ENCODE peak calls at places on chromosomes 11 and 22, in six cellular contexts. Y is HCT116, O is mammary epithelial cell, Q is psoas muscle, S is IMR-90, R is upper lobe of left lung. W is an unnamed sample.

GRCh38 chr22:30054764-30055069 is 25.5 kb upstream of the HORMAD2 start:
- DNase-seq in Y (no peak), O (no peak), Q (no peak), S (no peak), R (no peak), W (no peak)

GRCh38 chr11:130781906-130782305 is 134.4 kb downstream of the SNX19 start:
- DNase-seq in Y (no peak), O (peak), Q (peak), S (peak), R (no peak), W (no peak)

GRCh38 chr22:49959782-49960158 is 802 bp upstream of the PIM3 start:
- DNase-seq in Y (no peak), O (peak), Q (peak), S (no peak), R (no peak), W (no peak)

GRCh38 chr22:27919943-27920755 is 1.1 kb upstream of the PITPNB start:
- DNase-seq in Y (no peak), O (peak), Q (peak), S (peak), R (no peak), W (peak)

GRCh38 chr11:96145163-96145585 is 197.8 kb downstream of the MAML2 start:
- DNase-seq in Y (no peak), O (peak), Q (no peak), S (no peak), R (no peak), W (no peak)

GRCh38 chr11:78397398-78397797 is 20.2 kb downstream of the GAB2 start:
- DNase-seq in Y (no peak), O (no peak), Q (no peak), S (no peak), R (no peak), W (no peak)

GRCh38 chr11:4882543-4882942 is 843 bp downstream of the OR51T1 start:
- DNase-seq in Y (no peak), O (no peak), Q (no peak), S (no peak), R (no peak), W (no peak)

GRCh38 chr11:848988-849824 is 6.6 kb downstream of the TSPAN4 start:
- DNase-seq in Y (no peak), O (no peak), Q (no peak), S (no peak), R (peak), W (no peak)

GRCh38 chr11:73137262-73137941 is 4.7 kb downstream of the FCHSD2 start:
- DNase-seq in Y (no peak), O (no peak), Q (no peak), S (no peak), R (no peak), W (no peak)

GRCh38 chr11:76785513-76785912 is 2.4 kb downstream of the TSKU start:
- DNase-seq in Y (no peak), O (no peak), Q (no peak), S (no peak), R (no peak), W (no peak)

GRCh38 chr11:66685276-66686099 is 7.8 kb upstream of the RBM4B start:
- DNase-seq in Y (no peak), O (no peak), Q (no peak), S (no peak), R (no peak), W (no peak)

GRCh38 chr11:46347637-46348311 is 511 bp downstream of the DGKZ start:
- DNase-seq in Y (no peak), O (no peak), Q (peak), S (no peak), R (no peak), W (no peak)

GRCh38 chr11:86798988-86799387 is 1.4 kb upstream of the PRSS23 start:
- DNase-seq in Y (no peak), O (no peak), Q (no peak), S (peak), R (no peak), W (no peak)

GRCh38 chr11:116731097-116731761 is 41.6 kb downstream of the BUD13 start:
- DNase-seq in Y (no peak), O (no peak), Q (no peak), S (peak), R (no peak), W (no peak)

GRCh38 chr11:72573380-72573949 is 100.8 kb downstream of the PDE2A start:
- DNase-seq in Y (peak), O (no peak), Q (no peak), S (peak), R (no peak), W (no peak)

GRCh38 chr11:3006505-3007260 is 14.6 kb upstream of the NAP1L4 start:
- DNase-seq in Y (no peak), O (no peak), Q (no peak), S (no peak), R (peak), W (no peak)

GRCh38 chr11:67082071-67082791 is 25.6 kb downstream of the RHOD start:
- DNase-seq in Y (no peak), O (no peak), Q (no peak), S (no peak), R (no peak), W (no peak)

GRCh38 chr11:65560555-65561418 is 2.6 kb upstream of the LTBP3 start:
- DNase-seq in Y (no peak), O (peak), Q (peak), S (peak), R (no peak), W (no peak)

GRCh38 chr11:134469627-134470026 is 57.6 kb upstream of the B3GAT1 start:
- DNase-seq in Y (peak), O (no peak), Q (no peak), S (no peak), R (no peak), W (no peak)

GRCh38 chr11:133905677-133906156 is 51.1 kb downstream of the IGSF9B start:
- DNase-seq in Y (no peak), O (no peak), Q (no peak), S (no peak), R (no peak), W (no peak)

GRCh38 chr11:111460340-111460739 is 51.8 kb downstream of the BTG4 start:
- DNase-seq in Y (no peak), O (no peak), Q (no peak), S (no peak), R (no peak), W (no peak)

GRCh38 chr11:73306977-73307322 is 1.1 kb upstream of the ARHGEF17 start:
- DNase-seq in Y (no peak), O (no peak), Q (peak), S (no peak), R (no peak), W (no peak)

GRCh38 chr11:60925685-60926267 is 1.5 kb downstream of the TMEM132A start:
- DNase-seq in Y (no peak), O (peak), Q (no peak), S (peak), R (no peak), W (no peak)

GRCh38 chr22:23569716-23570115 is 10.4 kb downstream of the IGLL1 start:
- DNase-seq in Y (no peak), O (no peak), Q (no peak), S (no peak), R (no peak), W (no peak)

GRCh38 chr22:23237841-23238240 is 57.5 kb downstream of the BCR start:
- DNase-seq in Y (no peak), O (no peak), Q (no peak), S (no peak), R (no peak), W (no peak)

GRCh38 chr11:65569973-65570918 is at the start of gene ZNRD2:
- DNase-seq in Y (peak), O (peak), Q (peak), S (peak), R (peak), W (peak)

GRCh38 chr11:36736103-36736502 is 138.1 kb upstream of the RAG2 start:
- DNase-seq in Y (no peak), O (no peak), Q (no peak), S (no peak), R (no peak), W (no peak)

GRCh38 chr11:118342503-118343161 is at the start of gene CD3D:
- DNase-seq in Y (no peak), O (no peak), Q (no peak), S (no peak), R (no peak), W (no peak)

GRCh38 chr11:57081356-57081755 is 92.6 kb downstream of the OR5AK2 start:
- DNase-seq in Y (no peak), O (no peak), Q (no peak), S (no peak), R (no peak), W (no peak)

GRCh38 chr11:15769203-15769602 is 587.1 kb downstream of the SOX6 start:
- DNase-seq in Y (no peak), O (peak), Q (no peak), S (no peak), R (no peak), W (no peak)

GRCh38 chr22:38290347-38290746 is 17.5 kb upstream of the TMEM184B start:
- DNase-seq in Y (no peak), O (no peak), Q (no peak), S (no peak), R (no peak), W (no peak)

GRCh38 chr11:81496566-81496965 is 1237.1 kb downstream of the FAM181B start:
- DNase-seq in Y (no peak), O (no peak), Q (no peak), S (no peak), R (no peak), W (no peak)

DNA sequence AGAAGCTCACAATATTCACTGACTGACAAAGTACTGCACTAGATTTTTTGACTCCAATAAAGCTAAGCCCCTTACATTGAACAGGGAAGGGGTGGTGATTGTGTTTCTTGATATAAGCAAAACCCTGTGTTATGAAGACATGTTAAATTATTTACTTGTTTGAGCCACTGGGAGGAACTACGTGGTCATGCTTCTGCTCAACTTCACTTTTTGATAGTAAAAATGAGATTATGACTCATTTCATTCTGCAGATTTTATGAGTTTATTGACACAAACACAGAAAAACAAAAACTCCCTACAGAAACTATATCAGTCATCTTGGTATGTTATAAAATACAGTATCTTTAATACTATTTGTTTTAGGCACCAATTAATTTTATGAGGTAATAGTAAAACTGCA is 124.7 kb downstream of the CADM1 start:
- DNase-seq in Y (no peak), O (no peak), Q (no peak), S (peak), R (no peak), W (no peak)
- TF ChIP-seq CTCF in Y (no peak), O (no peak), Q (no peak), S (peak), R (no peak), W (no peak)

GRCh38 chr11:106828576-106828975 is 189.7 kb downstream of the GUCY1A2 start:
- DNase-seq in Y (no peak), O (no peak), Q (no peak), S (no peak), R (no peak), W (no peak)

GRCh38 chr11:106828976-106829375 is 189.3 kb downstream of the GUCY1A2 start:
- DNase-seq in Y (no peak), O (no peak), Q (no peak), S (no peak), R (no peak), W (no peak)

GRCh38 chr11:106827687-106828086 is 190.6 kb downstream of the GUCY1A2 start:
- DNase-seq in Y (no peak), O (no peak), Q (peak), S (no peak), R (peak), W (no peak)
- H3K4me3 ChIP-seq in Y (no peak), O (no peak), Q (no peak), S (no peak), R (no peak), W (no peak)

DNA sequence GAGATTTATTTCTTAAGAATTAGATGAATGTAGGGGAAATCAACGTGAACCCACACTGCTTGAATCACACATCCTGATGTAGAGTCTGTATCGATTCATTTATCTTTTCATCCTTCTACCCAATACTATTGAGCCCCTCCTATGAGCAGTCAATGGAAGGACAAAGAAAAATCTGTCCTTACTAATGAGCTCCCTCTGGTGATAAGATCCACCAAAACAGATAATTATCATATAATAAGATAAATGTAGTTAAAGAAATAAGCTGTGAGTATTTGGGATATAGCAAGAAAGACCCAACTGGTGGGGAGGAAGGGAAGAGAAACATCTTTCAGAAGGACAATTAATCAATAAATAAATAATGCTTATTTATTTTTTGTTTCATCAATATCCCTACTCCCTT is 385.1 kb upstream of the CCDC90B start:
- DNase-seq in Y (no peak), O (no peak), Q (no peak), S (peak), R (no peak), W (no peak)
- TF ChIP-seq CTCF in Y (no peak), O (peak), Q (no peak), S (peak), R (no peak), W (no peak)

GRCh38 chr11:114166389-114166788 is 106.9 kb downstream of the ZBTB16 start:
- DNase-seq in Y (no peak), O (no peak), Q (no peak), S (no peak), R (no peak), W (no peak)

GRCh38 chr11:114168691-114169090 is 109.2 kb downstream of the ZBTB16 start:
- DNase-seq in Y (no peak), O (no peak), Q (no peak), S (no peak), R (no peak), W (no peak)

GRCh38 chr11:114166897-114167323 is 107.4 kb downstream of the ZBTB16 start:
- DNase-seq in Y (no peak), O (peak), Q (no peak), S (peak), R (no peak), W (peak)

GRCh38 chr11:114168086-114168448 is 108.6 kb downstream of the ZBTB16 start:
- DNase-seq in Y (no peak), O (no peak), Q (no peak), S (no peak), R (no peak), W (no peak)

GRCh38 chr11:114167355-114168085 is 108.0 kb downstream of the ZBTB16 start:
- DNase-seq in Y (no peak), O (no peak), Q (no peak), S (no peak), R (no peak), W (no peak)
- H3K4me3 ChIP-seq in Y (no peak), O (no peak), Q (peak), S (no peak), R (no peak), W (no peak)